ENCODE peak calls at places on chromosomes 12 and 14, in eight cellular contexts. W is effector memory CD8-positive, alpha-beta T cell; D is GM23338; T is left lung; V is RWPE2; H is CD4-positive, alpha-beta T cell; Z is CD4-positive, CD25-positive, alpha-beta regulatory T cell; C is lung. O is an unnamed sample.

GRCh38 chr12:127570793-127571360 is 696.1 kb upstream of the TMEM132C start:
- ATAC-seq in H (no peak), W (no peak), Z (no peak), D (no peak), T (no peak), C (no peak), V (no peak), O (no peak)

GRCh38 chr12:57027011-57027804 is 10.9 kb upstream of the TAC3 start:
- ATAC-seq in V (no peak), H (peak), D (peak), Z (peak), W (no peak), T (no peak), C (no peak), O (peak)

GRCh38 chr14:89042021-89042420 is 217.6 kb downstream of the TTC8 start:
- ATAC-seq in V (no peak), C (no peak), D (no peak), H (no peak), Z (no peak), T (no peak), W (no peak), O (no peak)

GRCh38 chr14:105039458-105040205 is 18.7 kb upstream of the CDCA4 start:
- ATAC-seq in W (no peak), D (no peak), C (no peak), V (no peak), T (no peak), H (no peak), Z (no peak), O (no peak)

GRCh38 chr12:12983420-12984035 is 16.5 kb downstream of the HEBP1 start:
- ATAC-seq in C (peak), V (peak), T (peak), D (peak), H (peak), W (no peak), Z (no peak), O (peak)

GRCh38 chr12:48687595-48687994 is 5.6 kb upstream of the KANSL2 start:
- ATAC-seq in V (no peak), W (no peak), Z (no peak), T (no peak), D (no peak), C (no peak), H (no peak), O (peak)

GRCh38 chr12:10600988-10601387 is 12.4 kb downstream of the MAGOHB start:
- ATAC-seq in Z (no peak), V (no peak), H (no peak), C (no peak), W (peak), D (no peak), T (no peak), O (no peak)

GRCh38 chr12:11134300-11134699 is at the start of gene TAS2R30:
- ATAC-seq in D (no peak), H (no peak), Z (no peak), W (no peak), C (no peak), V (no peak), T (no peak), O (peak)

GRCh38 chr14:102320033-102320660 is 601 bp downstream of the ZNF839 start:
- ATAC-seq in D (peak), W (peak), V (peak), T (no peak), Z (peak), H (peak), C (no peak), O (peak)

GRCh38 chr12:108342985-108343384 is 3.9 kb upstream of the CMKLR1 start:
- ATAC-seq in W (no peak), H (no peak), D (no peak), V (no peak), Z (no peak), T (no peak), C (no peak), O (no peak)

GRCh38 chr14:55556929-55557623 is 22.9 kb upstream of the KTN1 start:
- ATAC-seq in H (no peak), Z (no peak), D (no peak), V (peak), T (peak), W (no peak), C (peak), O (no peak)

GRCh38 chr12:11707535-11707934 is 58.1 kb downstream of the ETV6 start:
- ATAC-seq in D (no peak), W (no peak), C (no peak), Z (no peak), H (no peak), V (no peak), T (peak), O (no peak)

GRCh38 chr12:75759842-75760260 is 248.4 kb upstream of the KRR1 start:
- ATAC-seq in W (no peak), C (no peak), H (no peak), D (no peak), V (peak), Z (no peak), T (no peak), O (peak)

GRCh38 chr12:47636908-47637780 is 68.7 kb downstream of the RPAP3 start:
- ATAC-seq in C (no peak), D (peak), V (no peak), T (no peak), H (no peak), Z (no peak), W (no peak), O (peak)

GRCh38 chr12:123767613-123768012 is 5.5 kb downstream of the DNAH10 start:
- ATAC-seq in V (no peak), T (peak), H (no peak), Z (no peak), W (peak), C (no peak), D (no peak), O (peak)

GRCh38 chr14:49977126-49977841 is 84.4 kb downstream of the ARF6 start:
- ATAC-seq in C (no peak), T (no peak), Z (peak), V (no peak), W (peak), H (peak), D (no peak), O (peak)

GRCh38 chr12:31732926-31733548 is 4.2 kb upstream of the AMN1 start:
- ATAC-seq in V (peak), D (peak), W (no peak), T (peak), H (no peak), Z (no peak), C (peak), O (peak)

GRCh38 chr14:102930138-102930752 is 7.8 kb downstream of the AMN start:
- ATAC-seq in D (peak), C (no peak), Z (no peak), W (no peak), T (no peak), V (no peak), H (no peak), O (no peak)

GRCh38 chr14:56129941-56130340 is 11.7 kb downstream of the PELI2 start:
- ATAC-seq in C (no peak), Z (no peak), H (no peak), D (peak), T (peak), W (peak), V (no peak), O (no peak)

GRCh38 chr12:22282283-22282682 is 52.2 kb downstream of the ST8SIA1 start:
- ATAC-seq in V (peak), T (peak), W (no peak), H (no peak), Z (no peak), D (no peak), C (no peak), O (no peak)

GRCh38 chr14:105201928-105202513 is 20.9 kb upstream of the NUDT14 start:
- ATAC-seq in W (peak), D (peak), T (no peak), C (no peak), H (peak), Z (no peak), V (no peak), O (peak)

GRCh38 chr14:30994681-30995620 is 30.5 kb upstream of the AP4S1 start:
- ATAC-seq in V (peak), T (peak), H (no peak), C (no peak), D (no peak), Z (no peak), W (no peak), O (peak)

GRCh38 chr12:31796270-31796951 is 67.6 kb upstream of the AMN1 start:
- ATAC-seq in Z (no peak), H (no peak), T (no peak), D (no peak), W (no peak), V (no peak), C (no peak), O (no peak)

GRCh38 chr14:99744199-99744872 is 48.9 kb upstream of the EML1 start:
- ATAC-seq in W (no peak), V (no peak), Z (no peak), H (no peak), D (peak), T (no peak), C (no peak), O (no peak)

GRCh38 chr14:22225526-22226133 is 363.4 kb downstream of the DAD1 start:
- ATAC-seq in W (no peak), H (no peak), T (no peak), D (no peak), Z (no peak), C (no peak), V (peak), O (no peak)

GRCh38 chr14:103128631-103129300 is 5.5 kb downstream of the TNFAIP2 start:
- ATAC-seq in W (no peak), H (no peak), C (no peak), T (no peak), D (no peak), Z (no peak), V (peak), O (no peak)

GRCh38 chr14:48686650-48687049 is 899.5 kb downstream of the RPS29 start:
- ATAC-seq in C (no peak), D (no peak), V (no peak), H (no peak), W (no peak), T (no peak), Z (no peak), O (no peak)

GRCh38 chr14:74962059-74962458 is 6.7 kb upstream of the PGF start:
- ATAC-seq in C (no peak), W (no peak), T (peak), D (no peak), V (no peak), H (no peak), Z (no peak), O (no peak)

GRCh38 chr12:122318607-122319311 is 52.5 kb upstream of the VPS33A start:
- ATAC-seq in W (no peak), Z (no peak), D (no peak), V (no peak), C (no peak), H (no peak), T (peak), O (no peak)

GRCh38 chr12:67456281-67456918 is 187.2 kb downstream of the CAND1 start:
- ATAC-seq in Z (no peak), H (no peak), T (peak), C (peak), W (no peak), D (no peak), V (peak), O (no peak)

GRCh38 chr14:75247286-75247922 is 31.2 kb upstream of the FOS start:
- ATAC-seq in H (peak), D (no peak), V (no peak), W (peak), C (no peak), Z (peak), T (no peak), O (peak)

GRCh38 chr14:41749425-41749824 is 142.7 kb downstream of the LRFN5 start:
- ATAC-seq in T (peak), D (no peak), W (peak), V (peak), H (peak), C (no peak), Z (peak), O (peak)

GRCh38 chr12:91355150-91356006 is 172.8 kb upstream of the DCN start:
- ATAC-seq in T (peak), H (peak), Z (peak), W (peak), C (peak), D (peak), V (peak), O (peak)

GRCh38 chr12:632102-632696 is 31.0 kb downstream of the NINJ2 start:
- ATAC-seq in T (peak), C (peak), H (no peak), D (peak), W (no peak), Z (no peak), V (peak), O (peak)

GRCh38 chr12:32662665-32663064 is 16.4 kb upstream of the DNM1L start:
- ATAC-seq in H (no peak), W (no peak), C (no peak), Z (no peak), V (no peak), D (no peak), T (no peak), O (no peak)

GRCh38 chr12:31236998-31237637 is 88.8 kb downstream of the SINHCAF start:
- ATAC-seq in V (no peak), C (no peak), H (no peak), Z (no peak), D (no peak), T (no peak), W (no peak), O (peak)